ENCODE peak calls at places on chromosomes 13 and 19, in six cellular contexts. L is H1, M is GM12878, N is SK-N-SH, S is HepG2, R is K562. B is an unnamed sample.

GRCh38 chr13:32178763-32179162 is 136.4 kb downstream of the ZAR1L start:
- DNase-seq in R (no peak), M (no peak), N (no peak), S (no peak), L (no peak), B (no peak)

GRCh38 chr19:16782719-16783118 is 46.5 kb upstream of the SIN3B start:
- DNase-seq in M (no peak), S (no peak), N (no peak), L (no peak), R (no peak), B (no peak)

GRCh38 chr13:105660550-105660949 is 874.9 kb downstream of the EFNB2 start:
- DNase-seq in R (no peak), N (no peak), L (no peak), S (no peak), M (no peak), B (no peak)

GRCh38 chr13:39401091-39401647 is 201.8 kb downstream of the LHFPL6 start:
- DNase-seq in L (no peak), S (no peak), N (no peak), M (no peak), R (no peak), B (peak; percentile 35)

GRCh38 chr13:22262328-22262920 is 591.6 kb downstream of the FGF9 start:
- DNase-seq in L (no peak), M (no peak), N (no peak), R (no peak), S (no peak), B (no peak)

GRCh38 chr13:91601807-91602206 is 203.4 kb downstream of the GPC5 start:
- DNase-seq in S (no peak), R (no peak), L (no peak), N (no peak), M (no peak), B (no peak)

GRCh38 chr13:97307882-97308624 is 85.9 kb downstream of the MBNL2 start:
- DNase-seq in S (peak; percentile 81), M (no peak), L (no peak), N (peak; percentile 45), R (no peak), B (no peak)

GRCh38 chr13:29587645-29588044 is 7.8 kb downstream of the SLC7A1 start:
- DNase-seq in L (no peak), N (no peak), R (no peak), S (no peak), M (no peak), B (no peak)

GRCh38 chr13:59391696-59392095 is 772.0 kb downstream of the DIAPH3 start:
- DNase-seq in L (no peak), M (peak; percentile 45), N (peak; percentile 30), S (peak; percentile 39), R (peak; percentile 12), B (peak; percentile 84)

GRCh38 chr13:42073683-42074082 is 25.2 kb downstream of the DGKH start:
- DNase-seq in L (no peak), S (no peak), N (no peak), R (no peak), M (no peak), B (no peak)

GRCh38 chr13:23161176-23161825 is 19.5 kb upstream of the SGCG start:
- DNase-seq in S (no peak), R (no peak), N (no peak), L (no peak), M (no peak), B (no peak)

GRCh38 chr13:50645092-50645491 is 198.4 kb downstream of the DLEU7 start:
- DNase-seq in L (no peak), R (no peak), S (no peak), M (no peak), N (no peak), B (no peak)

GRCh38 chr19:14416743-14417214 is 2.4 kb downstream of the DDX39A start:
- DNase-seq in N (no peak), M (no peak), R (peak; percentile 18), L (no peak), S (no peak), B (peak; percentile 50)

GRCh38 chr19:38375748-38376147 is 1.4 kb downstream of the PSMD8 start:
- DNase-seq in R (no peak), S (no peak), N (no peak), L (no peak), M (no peak), B (no peak)

GRCh38 chr19:36771275-36772231 is 1.1 kb downstream of the ZNF850 start:
- DNase-seq in S (peak; percentile 85), N (peak; percentile 75), R (peak; percentile 50), M (peak; percentile 26), L (peak; percentile 85), B (peak; percentile 63)

GRCh38 chr13:32850311-32851052 is 165.7 kb upstream of the KL start:
- DNase-seq in N (no peak), S (no peak), R (no peak), M (no peak), L (no peak), B (no peak)

GRCh38 chr19:36605101-36605838 is at the start of gene ZNF382:
- DNase-seq in S (peak; percentile 63), N (peak; percentile 99), M (peak; percentile 17), R (no peak), L (no peak), B (peak; percentile 80)

GRCh38 chr19:45508681-45508930 is 1.3 kb downstream of the VASP start:
- DNase-seq in N (peak; percentile 65), L (no peak), M (no peak), S (no peak), R (no peak), B (no peak)

GRCh38 chr19:45509692-45510015 is 2.4 kb downstream of the VASP start:
- DNase-seq in N (no peak), R (no peak), S (no peak), L (no peak), M (no peak), B (no peak)

GRCh38 chr19:45507864-45508680 is 793 bp downstream of the VASP start:
- DNase-seq in L (no peak), S (no peak), R (peak; percentile 57), N (no peak), M (no peak), B (no peak)

GRCh38 chr19:45506991-45507863 is at the start of gene VASP:
- DNase-seq in S (peak; percentile 73), M (peak; percentile 70), L (no peak), R (peak; percentile 69), N (peak; percentile 88), B (peak; percentile 88)

DNA sequence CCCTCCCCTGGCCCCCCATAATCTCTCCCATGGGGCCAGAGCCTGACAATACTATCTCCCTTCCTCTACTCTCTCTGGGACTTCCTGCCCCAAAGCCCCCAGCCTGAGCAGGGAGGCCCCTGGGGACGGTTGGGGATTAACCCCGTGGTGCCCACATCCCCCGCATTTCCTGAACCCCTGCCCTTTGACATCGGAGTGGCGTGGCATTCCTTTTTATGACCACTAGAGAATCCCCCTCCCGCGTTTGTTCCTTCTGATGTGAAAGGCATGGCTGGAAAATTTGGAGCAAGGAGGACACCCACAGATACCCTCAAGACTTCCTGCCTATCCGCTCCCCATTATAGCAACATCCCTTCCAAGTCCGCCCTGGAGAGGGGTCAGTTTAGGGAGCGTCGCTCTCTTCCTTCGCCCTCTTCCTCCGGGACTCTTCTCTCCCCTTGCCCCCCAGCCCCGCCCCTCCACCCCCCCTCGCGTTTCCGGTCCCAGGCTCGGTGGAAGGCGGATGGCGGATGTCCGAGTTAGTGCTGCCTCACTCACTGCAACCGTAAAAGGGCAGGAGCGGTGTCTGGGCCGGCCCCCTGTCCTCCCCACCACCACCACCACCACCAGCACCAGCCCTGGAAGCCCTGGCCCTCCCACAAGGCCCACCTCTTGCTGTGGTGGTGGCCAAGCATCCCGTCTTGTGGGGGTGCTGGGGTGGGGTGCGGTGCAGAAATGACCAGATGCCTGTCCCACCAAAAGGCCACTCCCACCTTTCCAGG is 1.8 kb downstream of the VASP start:
- DNase-seq in M (peak; percentile 69), L (no peak), S (peak; percentile 63), R (peak; percentile 65), N (peak; percentile 87), B (peak; percentile 78)
- TF ChIP-seq CTCF in M (peak; percentile 11), L (no peak), S (no peak), R (no peak), N (no peak), B (no peak)

DNA sequence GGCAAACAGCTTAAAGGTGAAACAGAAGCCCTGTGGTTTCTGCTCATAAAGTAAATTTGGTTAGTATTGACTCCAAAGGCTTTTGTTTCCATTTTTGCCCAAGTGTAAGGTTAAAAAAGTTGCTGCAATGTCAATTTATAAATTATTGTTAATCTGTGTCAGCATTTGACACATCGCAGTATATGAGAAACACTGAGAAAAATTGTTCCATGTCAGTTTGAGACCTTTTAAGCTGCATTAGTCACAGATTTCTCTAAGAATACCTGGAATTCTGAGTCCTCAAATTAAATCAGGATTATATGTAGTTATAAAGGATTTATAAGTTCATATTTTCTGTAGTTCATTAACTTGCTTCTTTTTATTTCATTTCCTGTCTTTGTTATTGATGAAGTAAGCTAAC is 78.8 kb downstream of the FGF14 start:
- DNase-seq in L (no peak), S (no peak), M (no peak), R (no peak), N (no peak), B (no peak)
- TF ChIP-seq GABPA in L (no peak), S (no peak), M (no peak), R (no peak), N (no peak), B (no peak)

GRCh38 chr19:3316132-3316648 is 50.2 kb upstream of the NFIC start:
- DNase-seq in L (no peak), M (no peak), S (no peak), N (peak; percentile 28), R (peak; percentile 6), B (no peak)

GRCh38 chr19:3316659-3317207 is 49.6 kb upstream of the NFIC start:
- DNase-seq in M (no peak), L (no peak), S (no peak), R (peak; percentile 4), N (peak; percentile 15), B (no peak)

GRCh38 chr19:3313199-3313575 is 53.2 kb upstream of the NFIC start:
- DNase-seq in N (peak; percentile 27), S (no peak), M (no peak), R (no peak), L (no peak), B (no peak)

GRCh38 chr19:3315676-3315973 is 50.8 kb upstream of the NFIC start:
- DNase-seq in R (peak; percentile 5), S (no peak), M (no peak), L (no peak), N (peak; percentile 22), B (no peak)

GRCh38 chr19:3314962-3315675 is 51.3 kb upstream of the NFIC start:
- DNase-seq in R (peak; percentile 8), L (no peak), S (no peak), N (peak; percentile 33), M (no peak), B (no peak)
- TF ChIP-seq POLR2AphosphoS5 in R (no peak), L (no peak), S (no peak), N (no peak), M (no peak), B (no peak)

GRCh38 chr13:37074703-37075102 is 15.2 kb upstream of the SUPT20H start:
- DNase-seq in L (no peak), R (no peak), N (peak; percentile 39), M (no peak), S (no peak), B (no peak)
- TF ChIP-seq CTCF in L (no peak), R (no peak), N (peak; percentile 69), M (no peak), S (peak; percentile 14), B (no peak)

GRCh38 chr19:29831041-29831548 is 19.3 kb downstream of the CCNE1 start:
- DNase-seq in N (no peak), R (no peak), S (no peak), M (no peak), L (no peak), B (no peak)
- TF ChIP-seq GABPA in N (no peak), R (no peak), S (no peak), M (no peak), L (no peak), B (no peak)